ENCODE peak calls at places on chromosomes 6 and 20, in seven cellular contexts. I, V, Y, E, H, O and J are unnamed samples.

GRCh38 chr20:60087563-60088105 is 129.4 kb downstream of the CDH26 start:
- DNase-seq in I (no peak), V (no peak), Y (no peak), E (no peak), H (no peak), O (no peak), J (no peak)

GRCh38 chr6:105483492-105483891 is 80.6 kb upstream of the PREP start:
- DNase-seq in I (no peak), V (peak; percentile 19), Y (peak; percentile 33), E (no peak), H (no peak), O (no peak), J (peak; percentile 49)

GRCh38 chr20:8215516-8215915 is 83.5 kb downstream of the PLCB1 start:
- DNase-seq in I (peak; percentile 23), V (no peak), Y (peak; percentile 75), E (no peak), H (no peak), O (no peak), J (no peak)

GRCh38 chr6:45946352-45946751 is 69.3 kb downstream of the CLIC5 start:
- DNase-seq in I (no peak), V (peak; percentile 87), Y (peak; percentile 74), E (no peak), H (no peak), O (no peak), J (peak; percentile 47)

GRCh38 chr6:26175428-26176181 is 88.4 kb downstream of the HFE start:
- DNase-seq in I (peak; percentile 77), V (no peak), Y (peak; percentile 87), E (peak; percentile 86), H (peak; percentile 81), O (no peak), J (peak; percentile 78)

GRCh38 chr6:139409026-139409425 is 34.6 kb upstream of the CITED2 start:
- DNase-seq in I (no peak), V (peak; percentile 49), Y (peak; percentile 71), E (no peak), H (no peak), O (no peak), J (no peak)

GRCh38 chr6:117906905-117907599 is at the start of gene SLC35F1:
- DNase-seq in I (peak; percentile 56), V (no peak), Y (peak; percentile 29), E (peak; percentile 37), H (peak; percentile 18), O (no peak), J (peak; percentile 80)

GRCh38 chr6:15596241-15596896 is 66.5 kb downstream of the DTNBP1 start:
- DNase-seq in I (no peak), V (no peak), Y (peak; percentile 67), E (peak; percentile 64), H (no peak), O (no peak), J (peak; percentile 36)

GRCh38 chr6:142846459-142846831 is 98.5 kb downstream of the HIVEP2 start:
- DNase-seq in I (peak; percentile 54), V (no peak), Y (peak; percentile 73), E (no peak), H (no peak), O (no peak), J (no peak)

GRCh38 chr6:137240168-137240567 is 21.0 kb upstream of the IFNGR1 start:
- DNase-seq in I (no peak), V (peak; percentile 93), Y (peak; percentile 96), E (peak; percentile 52), H (no peak), O (no peak), J (no peak)

GRCh38 chr6:100996409-100996808 is 115.3 kb upstream of the ASCC3 start:
- DNase-seq in I (no peak), V (no peak), Y (no peak), E (no peak), H (no peak), O (no peak), J (no peak)

GRCh38 chr6:34630040-34630439 is 66.5 kb downstream of the ILRUN start:
- DNase-seq in I (no peak), V (peak; percentile 70), Y (peak; percentile 95), E (no peak), H (no peak), O (no peak), J (no peak)

GRCh38 chr6:92647630-92648029 is 771.7 kb downstream of the EPHA7 start:
- DNase-seq in I (peak; percentile 66), V (no peak), Y (peak; percentile 0), E (no peak), H (no peak), O (no peak), J (no peak)

GRCh38 chr6:37319156-37319555 is 34.6 kb upstream of the RNF8 start:
- DNase-seq in I (no peak), V (no peak), Y (no peak), E (no peak), H (no peak), O (no peak), J (peak; percentile 85)

GRCh38 chr6:138004423-138005287 is 102.6 kb downstream of the PERP start:
- DNase-seq in I (peak; percentile 89), V (peak; percentile 12), Y (peak; percentile 60), E (peak; percentile 60), H (peak; percentile 33), O (no peak), J (peak; percentile 16)

GRCh38 chr20:57650756-57651483 is 30.7 kb upstream of the ZBP1 start:
- DNase-seq in I (no peak), V (no peak), Y (no peak), E (no peak), H (no peak), O (no peak), J (no peak)

GRCh38 chr6:134003542-134003951 is 48.9 kb downstream of the SLC2A12 start:
- DNase-seq in I (peak; percentile 94), V (no peak), Y (no peak), E (no peak), H (no peak), O (no peak), J (no peak)

GRCh38 chr6:4620284-4621228 is 155.6 kb upstream of the CDYL start:
- DNase-seq in I (no peak), V (no peak), Y (no peak), E (no peak), H (no peak), O (no peak), J (no peak)

GRCh38 chr6:31356946-31357466 is at the start of gene HLA-B:
- DNase-seq in I (peak; percentile 28), V (peak; percentile 82), Y (peak; percentile 86), E (peak; percentile 73), H (peak; percentile 91), O (peak; percentile 53), J (peak; percentile 93)

GRCh38 chr20:24149881-24150307 is 161.3 kb upstream of the GGTLC1 start:
- DNase-seq in I (peak; percentile 4), V (no peak), Y (no peak), E (no peak), H (no peak), O (no peak), J (peak; percentile 70)

GRCh38 chr6:131948692-131949614 is 2.2 kb downstream of the CCN2 start:
- DNase-seq in I (no peak), V (peak; percentile 38), Y (peak; percentile 93), E (no peak), H (no peak), O (peak; percentile 74), J (no peak)

GRCh38 chr20:31811796-31812728 is 7.1 kb upstream of the MYLK2 start:
- DNase-seq in I (no peak), V (no peak), Y (peak; percentile 84), E (peak; percentile 51), H (no peak), O (no peak), J (no peak)

GRCh38 chr6:137261393-137262154 is 42.4 kb upstream of the IFNGR1 start:
- DNase-seq in I (no peak), V (no peak), Y (peak; percentile 79), E (peak; percentile 11), H (no peak), O (no peak), J (no peak)

GRCh38 chr6:87436435-87436834 is 28.7 kb downstream of the CFAP206 start:
- DNase-seq in I (no peak), V (peak; percentile 27), Y (peak; percentile 84), E (peak; percentile 82), H (peak; percentile 74), O (no peak), J (no peak)

GRCh38 chr20:825710-826421 is 7.6 kb upstream of the FAM110A start:
- DNase-seq in I (no peak), V (peak; percentile 67), Y (no peak), E (peak; percentile 8), H (no peak), O (no peak), J (no peak)

GRCh38 chr6:35948725-35949124 is 27.8 kb upstream of the SRPK1 start:
- DNase-seq in I (peak; percentile 74), V (no peak), Y (peak; percentile 47), E (peak; percentile 34), H (no peak), O (no peak), J (peak; percentile 84)